ENCODE peak calls at places on chromosomes 16 and 17, in seven cellular contexts. O is bronchial epithelial cell; E is NCI-H1092 treated with DMSO at 0.1 percent for 48 hours; Y is anterior cingulate cortex; U is GM12865; X is HS-5; C is stimulated activated CD8-positive, alpha-beta memory T cell treated with anti-CD3 and anti-CD28 coated beads, Interleukin-2, amount 100 ng/mL, for 48 hours. Q is an unnamed sample.

GRCh38 chr16:54266363-54266955 is 20.1 kb downstream of the IRX3 start:
- DNase-seq in O (peak), E (no peak), Y (no peak), U (no peak), X (no peak), C (no peak), Q (no peak)

GRCh38 chr17:39950871-39951348 is 11.9 kb upstream of the GSDMA start:
- DNase-seq in O (no peak), E (no peak), Y (no peak), U (no peak), X (no peak), C (no peak), Q (no peak)

GRCh38 chr17:33234930-33235685 is 58.0 kb downstream of the ASIC2 start:
- DNase-seq in O (peak), E (no peak), Y (peak), U (peak), X (peak), C (no peak), Q (no peak)

GRCh38 chr16:17380613-17381012 is 90.1 kb downstream of the XYLT1 start:
- DNase-seq in O (no peak), E (no peak), Y (no peak), U (no peak), X (no peak), C (no peak), Q (no peak)

GRCh38 chr16:6081320-6081976 is 983.9 kb upstream of the EEF2KMT start:
- DNase-seq in O (peak), E (peak), Y (no peak), U (peak), X (no peak), C (no peak), Q (peak)

GRCh38 chr16:30949655-30950515 is 1.0 kb downstream of the ORAI3 start:
- DNase-seq in O (peak), E (no peak), Y (no peak), U (peak), X (peak), C (no peak), Q (peak)

GRCh38 chr16:24734382-24734781 is 4.9 kb downstream of the TNRC6A start:
- DNase-seq in O (no peak), E (no peak), Y (no peak), U (peak), X (no peak), C (no peak), Q (no peak)

GRCh38 chr16:86899156-86899555 is 320.8 kb downstream of the FOXL1 start:
- DNase-seq in O (no peak), E (no peak), Y (no peak), U (no peak), X (no peak), C (no peak), Q (no peak)

GRCh38 chr16:81623365-81624102 is 155.6 kb upstream of the PLCG2 start:
- DNase-seq in O (peak), E (peak), Y (no peak), U (peak), X (no peak), C (no peak), Q (peak)

GRCh38 chr17:44828919-44829557 is 1.0 kb downstream of the GJC1 start:
- DNase-seq in O (peak), E (peak), Y (no peak), U (no peak), X (no peak), C (no peak), Q (no peak)

GRCh38 chr17:15649861-15650391 is 30.4 kb upstream of the FBXW10B start:
- DNase-seq in O (peak), E (no peak), Y (no peak), U (no peak), X (no peak), C (no peak), Q (no peak)

GRCh38 chr17:38751144-38751802 is 1.3 kb upstream of the PSMB3 start:
- DNase-seq in O (peak), E (peak), Y (no peak), U (no peak), X (no peak), C (no peak), Q (peak)

GRCh38 chr16:63904182-63904581 is 1217.7 kb downstream of the CDH11 start:
- DNase-seq in O (no peak), E (no peak), Y (no peak), U (no peak), X (no peak), C (no peak), Q (no peak)

GRCh38 chr17:156094-156621 is 18.8 kb downstream of the SCGB1C2 start:
- DNase-seq in O (no peak), E (no peak), Y (no peak), U (no peak), X (no peak), C (no peak), Q (no peak)

GRCh38 chr17:72315514-72315913 is 194.7 kb downstream of the SOX9 start:
- DNase-seq in O (no peak), E (no peak), Y (no peak), U (no peak), X (no peak), C (no peak), Q (no peak)

GRCh38 chr17:62933986-62934385 is 32.0 kb upstream of the TANC2 start:
- DNase-seq in O (no peak), E (no peak), Y (peak), U (no peak), X (no peak), C (no peak), Q (no peak)

GRCh38 chr17:28727727-28728363 is 743 bp upstream of the NEK8 start:
- DNase-seq in O (peak), E (peak), Y (no peak), U (peak), X (no peak), C (peak), Q (peak)

GRCh38 chr16:56401482-56401881 is 23.9 kb downstream of the AMFR start:
- DNase-seq in O (no peak), E (no peak), Y (no peak), U (peak), X (no peak), C (no peak), Q (peak)

GRCh38 chr16:4330277-4330882 is 14.5 kb downstream of the GLIS2 start:
- DNase-seq in O (no peak), E (peak), Y (peak), U (peak), X (no peak), C (peak), Q (peak)

GRCh38 chr17:22507823-22508222 is 815.5 kb downstream of the KCNJ18 start:
- DNase-seq in O (no peak), E (no peak), Y (no peak), U (no peak), X (no peak), C (no peak), Q (peak)

GRCh38 chr16:68086336-68086821 is 1.2 kb downstream of the NFATC3 start:
- DNase-seq in O (peak), E (no peak), Y (no peak), U (no peak), X (peak), C (no peak), Q (peak)

GRCh38 chr17:32881054-32881453 is 4.1 kb upstream of the MYO1D start:
- DNase-seq in O (no peak), E (no peak), Y (no peak), U (peak), X (no peak), C (no peak), Q (no peak)

GRCh38 chr16:56109205-56109604 is 82.1 kb upstream of the GNAO1 start:
- DNase-seq in O (no peak), E (no peak), Y (no peak), U (no peak), X (no peak), C (no peak), Q (no peak)

GRCh38 chr17:10463402-10463801 is 6.0 kb downstream of the MYH4 start:
- DNase-seq in O (no peak), E (no peak), Y (no peak), U (no peak), X (no peak), C (no peak), Q (no peak)

GRCh38 chr16:76614255-76614654 is 337.1 kb downstream of the CNTNAP4 start:
- DNase-seq in O (no peak), E (peak), Y (no peak), U (no peak), X (no peak), C (no peak), Q (peak)

GRCh38 chr16:4317471-4318170 is 1.8 kb downstream of the GLIS2 start:
- DNase-seq in O (no peak), E (no peak), Y (no peak), U (no peak), X (no peak), C (no peak), Q (peak)

GRCh38 chr17:48510761-48511604 is 19.8 kb downstream of the HOXB1 start:
- DNase-seq in O (no peak), E (no peak), Y (no peak), U (peak), X (peak), C (no peak), Q (no peak)

GRCh38 chr16:46857261-46857962 is 26.4 kb upstream of the C16orf87 start:
- DNase-seq in O (peak), E (peak), Y (peak), U (peak), X (no peak), C (no peak), Q (peak)

GRCh38 chr16:86985656-86986030 is 331.5 kb downstream of the C16orf95 start:
- DNase-seq in O (no peak), E (no peak), Y (no peak), U (no peak), X (no peak), C (no peak), Q (no peak)

GRCh38 chr16:49876716-49877129 is 20.8 kb upstream of the ZNF423 start:
- DNase-seq in O (no peak), E (peak), Y (no peak), U (peak), X (no peak), C (no peak), Q (peak)

GRCh38 chr17:82547981-82548380 is 28.4 kb downstream of the FOXK2 start:
- DNase-seq in O (no peak), E (no peak), Y (no peak), U (no peak), X (no peak), C (no peak), Q (no peak)

GRCh38 chr17:75475851-75476250 is 19.4 kb downstream of the TMEM94 start:
- DNase-seq in O (no peak), E (no peak), Y (no peak), U (no peak), X (no peak), C (no peak), Q (no peak)

Q was measured in NCI-H146.